ENCODE peak calls at places on chromosomes 2 and 18, in ten cellular contexts. F is amygdala; H is skeletal muscle cell; C is mesothelial cell of epicardium; M is coronary artery; D is astrocyte of the spinal cord; Z is ecto neural progenitor cell; A is T-cell; R is heart right ventricle; J is stimulated activated CD8-positive, alpha-beta memory T cell treated with anti-CD3 and anti-CD28 coated beads, Interleukin-4, amount 100 ng/mL, for 48 hours. U is an unnamed sample.

GRCh38 chr2:224038049-224038829 is 847 bp downstream of the SERPINE2 start:
- DNase-seq in F (no peak), H (no peak), C (peak), M (no peak), D (peak), Z (peak), A (peak), R (no peak), J (peak), U (no peak)

GRCh38 chr2:18719978-18720775 is 130.8 kb upstream of the NT5C1B start:
- DNase-seq in F (no peak), H (peak), C (no peak), M (no peak), D (peak), Z (no peak), A (no peak), R (no peak), J (no peak), U (no peak)

GRCh38 chr2:239533917-239534316 is 133.1 kb upstream of the HDAC4 start:
- DNase-seq in F (no peak), H (no peak), C (no peak), M (no peak), D (no peak), Z (no peak), A (no peak), R (no peak), J (no peak), U (peak)

GRCh38 chr2:12064153-12064552 is 317.7 kb downstream of the LPIN1 start:
- DNase-seq in F (no peak), H (no peak), C (no peak), M (no peak), D (no peak), Z (no peak), A (no peak), R (peak), J (no peak), U (no peak)

GRCh38 chr2:97726311-97727064 is 13.1 kb downstream of the ZAP70 start:
- DNase-seq in F (no peak), H (no peak), C (no peak), M (no peak), D (no peak), Z (no peak), A (no peak), R (peak), J (no peak), U (no peak)

GRCh38 chr2:95049961-95050360 is 24.5 kb downstream of the MAL start:
- DNase-seq in F (no peak), H (no peak), C (no peak), M (no peak), D (no peak), Z (no peak), A (no peak), R (no peak), J (no peak), U (no peak)

GRCh38 chr2:78718031-78718430 is 307.5 kb upstream of the REG3G start:
- DNase-seq in F (no peak), H (no peak), C (no peak), M (no peak), D (no peak), Z (no peak), A (no peak), R (no peak), J (no peak), U (no peak)

GRCh38 chr18:10499230-10499629 is 26.6 kb upstream of the NAPG start:
- DNase-seq in F (no peak), H (no peak), C (no peak), M (no peak), D (no peak), Z (no peak), A (no peak), R (no peak), J (no peak), U (no peak)

GRCh38 chr18:61893304-61893970 is 630 bp upstream of the RNF152 start:
- DNase-seq in F (peak), H (no peak), C (peak), M (peak), D (peak), Z (peak), A (no peak), R (peak), J (peak), U (peak)

GRCh38 chr2:172427990-172428840 is 829 bp downstream of the ITGA6 start:
- DNase-seq in F (no peak), H (no peak), C (peak), M (no peak), D (peak), Z (peak), A (peak), R (peak), J (peak), U (peak)

GRCh38 chr2:211611061-211611518 is 927.5 kb downstream of the ERBB4 start:
- DNase-seq in F (no peak), H (no peak), C (no peak), M (no peak), D (no peak), Z (no peak), A (no peak), R (no peak), J (no peak), U (no peak)

GRCh38 chr2:23843051-23843976 is 83.6 kb downstream of the ATAD2B start:
- DNase-seq in F (no peak), H (no peak), C (no peak), M (no peak), D (peak), Z (no peak), A (no peak), R (no peak), J (no peak), U (no peak)

GRCh38 chr18:9965711-9966624 is 52.2 kb downstream of the VAPA start:
- DNase-seq in F (no peak), H (no peak), C (no peak), M (no peak), D (peak), Z (no peak), A (no peak), R (no peak), J (no peak), U (no peak)

GRCh38 chr18:21327101-21327500 is 85.1 kb downstream of the GREB1L start:
- DNase-seq in F (no peak), H (no peak), C (no peak), M (no peak), D (no peak), Z (no peak), A (no peak), R (no peak), J (no peak), U (no peak)

GRCh38 chr18:45588831-45589558 is 26.3 kb upstream of the SLC14A2 start:
- DNase-seq in F (no peak), H (peak), C (no peak), M (no peak), D (peak), Z (no peak), A (no peak), R (no peak), J (no peak), U (no peak)

GRCh38 chr2:116716038-116716437 is 1098.5 kb upstream of the DDX18 start:
- DNase-seq in F (no peak), H (no peak), C (no peak), M (no peak), D (peak), Z (no peak), A (no peak), R (no peak), J (no peak), U (no peak)

GRCh38 chr2:182672471-182673165 is 43.4 kb upstream of the DNAJC10 start:
- DNase-seq in F (no peak), H (peak), C (no peak), M (no peak), D (peak), Z (no peak), A (no peak), R (no peak), J (no peak), U (no peak)

U was measured in left lung.